ENCODE peak calls at places on chromosomes 4 and X, in eight cellular contexts. K is A172, U is GM03348, N is foreskin melanocyte, E is SK-N-SH, J is NCI-H1417, D is T-helper 2 cell, W is lower leg skin. V is an unnamed sample.

GRCh38 chr4:140653718-140654515 is 85.2 kb upstream of the UCP1 start:
- DNase-seq in U (peak), J (no peak), W (no peak), N (peak), D (no peak), E (peak), K (no peak), V (peak)

GRCh38 chr4:18935956-18936355 is 914.4 kb upstream of the LCORL start:
- DNase-seq in E (no peak), D (no peak), J (no peak), K (no peak), U (no peak), W (no peak), N (no peak), V (peak)

GRCh38 chr4:5721923-5722322 is 10.9 kb downstream of the EVC start:
- DNase-seq in E (no peak), W (no peak), D (no peak), U (no peak), J (no peak), N (no peak), K (no peak), V (no peak)

GRCh38 chr4:4269326-4269725 is 20.6 kb downstream of the LYAR start:
- DNase-seq in D (peak), U (no peak), J (no peak), N (no peak), E (no peak), W (no peak), K (no peak), V (no peak)

GRCh38 chrX:15269618-15270521 is at the start of gene ASB9:
- DNase-seq in D (peak), E (peak), J (peak), K (peak), W (peak), U (peak), N (peak), V (no peak)

GRCh38 chr4:26819478-26819877 is 41.2 kb upstream of the STIM2 start:
- DNase-seq in D (peak), W (no peak), K (no peak), N (no peak), J (peak), U (no peak), E (no peak), V (no peak)

GRCh38 chr4:72857787-72858186 is 211.7 kb downstream of the COX18 start:
- DNase-seq in N (no peak), E (no peak), U (no peak), J (no peak), D (no peak), W (no peak), K (no peak), V (no peak)

GRCh38 chr4:7460591-7460990 is 25.9 kb upstream of the PSAPL1 start:
- DNase-seq in K (no peak), J (no peak), N (no peak), W (no peak), U (no peak), D (no peak), E (peak), V (no peak)

GRCh38 chr4:143558823-143559756 is 45.6 kb downstream of the SMARCA5 start:
- DNase-seq in K (no peak), N (peak), J (peak), D (peak), W (peak), U (peak), E (peak), V (peak)